ENCODE peak calls at places on chromosomes 3 and 15, in ten cellular contexts. O, K, V, U, G, B, D, N, H and W are unnamed samples.
A peak's percentile ranks its signal among the peaks of the same experiment; 100 is the strongest.

GRCh38 chr15:23983500-23984259 is 296.6 kb upstream of the NDN start:
- DNase-seq in N (no peak), H (no peak), D (no peak), U (no peak), B (no peak), K (no peak), G (no peak), O (no peak), V (no peak), W (no peak)

GRCh38 chr3:123750659-123751420 is 133.3 kb downstream of the MYLK start:
- DNase-seq in D (peak; percentile 93), O (peak; percentile 54), V (no peak), B (no peak), G (peak; percentile 99), K (peak; percentile 80), H (no peak), N (no peak), U (peak; percentile 96), W (no peak)

GRCh38 chr3:134885877-134886621 is 91.0 kb downstream of the EPHB1 start:
- DNase-seq in K (no peak), V (no peak), D (no peak), O (no peak), N (no peak), U (peak; percentile 97), G (peak; percentile 8), B (no peak), H (peak; percentile 13), W (no peak)

GRCh38 chr15:58433597-58434333 is 2.0 kb downstream of the LIPC start:
- DNase-seq in B (no peak), N (no peak), K (peak; percentile 28), O (no peak), D (no peak), U (no peak), V (no peak), G (no peak), H (no peak), W (no peak)

GRCh38 chr3:102460579-102460978 is 25.8 kb downstream of the ZPLD1 start:
- DNase-seq in B (no peak), U (peak; percentile 11), K (no peak), V (no peak), N (no peak), O (no peak), H (no peak), D (no peak), G (no peak), W (no peak)

GRCh38 chr3:188152660-188153497 is 1.1 kb upstream of the LPP start:
- DNase-seq in K (peak; percentile 70), N (no peak), O (peak; percentile 41), H (no peak), B (no peak), V (peak; percentile 80), G (peak; percentile 67), D (no peak), U (peak; percentile 63), W (no peak)

GRCh38 chr3:34511891-34512290 is 713.5 kb downstream of the PDCD6IP start:
- DNase-seq in H (no peak), K (no peak), D (no peak), N (no peak), G (no peak), U (no peak), B (no peak), O (no peak), V (no peak), W (no peak)

GRCh38 chr3:16242177-16242576 is 22.6 kb downstream of the DPH3 start:
- DNase-seq in U (no peak), B (no peak), V (no peak), O (no peak), D (no peak), K (no peak), N (no peak), G (no peak), H (no peak), W (no peak)

GRCh38 chr15:52295421-52295991 is at the start of gene MYO5C:
- DNase-seq in O (peak; percentile 88), U (peak; percentile 90), N (no peak), B (no peak), V (peak; percentile 93), H (no peak), G (peak; percentile 13), D (no peak), K (peak; percentile 59), W (peak; percentile 70)

GRCh38 chr3:141553055-141553454 is 66.2 kb downstream of the RASA2 start:
- DNase-seq in N (no peak), K (no peak), U (peak; percentile 16), D (no peak), H (no peak), G (no peak), O (no peak), B (no peak), V (no peak), W (no peak)

GRCh38 chr3:116707531-116707930 is 2.0 kb upstream of the TUSC7 start:
- DNase-seq in D (no peak), O (no peak), G (no peak), U (no peak), K (no peak), B (no peak), H (no peak), N (no peak), V (no peak), W (no peak)

GRCh38 chr15:40340740-40341400 is at the start of gene CCDC9B:
- DNase-seq in N (no peak), V (peak; percentile 90), B (peak; percentile 54), H (no peak), U (peak; percentile 88), K (peak; percentile 81), G (peak; percentile 89), O (peak; percentile 83), D (no peak), W (peak; percentile 77)